ENCODE peak calls at places on chromosome 22, in eight cellular contexts. K is HCT116, F is IMR-90, U is lower leg skin, W is heart left ventricle, Z is right lobe of liver, Y is GM12891, C is adrenal gland. R is an unnamed sample.

GRCh38 chr22:22948651-22949611 is 61.3 kb downstream of the IGLL5 start:
- DNase-seq in K (no peak), F (peak; percentile 8), U (no peak), W (peak; percentile 42), Z (no peak), Y (no peak), C (peak; percentile 6), R (no peak)

GRCh38 chr22:46068176-46068907 is 82.0 kb upstream of the PPARA start:
- DNase-seq in K (no peak), F (no peak), U (no peak), W (no peak), Z (no peak), Y (no peak), C (no peak), R (peak; percentile 71)

GRCh38 chr22:41687901-41688364 is 734 bp downstream of the SNU13 start:
- DNase-seq in K (no peak), F (peak; percentile 22), U (no peak), W (no peak), Z (peak; percentile 63), Y (no peak), C (peak; percentile 51), R (peak; percentile 52)

GRCh38 chr22:50486561-50487289 is at the start of gene MIOX:
- DNase-seq in K (no peak), F (no peak), U (no peak), W (peak; percentile 51), Z (no peak), Y (no peak), C (no peak), R (no peak)

GRCh38 chr22:39543095-39543494 is 10.5 kb upstream of the RPS19BP1 start:
- DNase-seq in K (no peak), F (peak; percentile 32), U (no peak), W (no peak), Z (no peak), Y (no peak), C (no peak), R (no peak)

GRCh38 chr22:31948002-31948401 is 3.7 kb downstream of the YWHAH start:
- DNase-seq in K (no peak), F (no peak), U (no peak), W (no peak), Z (no peak), Y (no peak), C (no peak), R (no peak)

GRCh38 chr22:27651486-27651885 is 150.1 kb downstream of the MN1 start:
- DNase-seq in K (no peak), F (no peak), U (no peak), W (no peak), Z (no peak), Y (no peak), C (no peak), R (no peak)

GRCh38 chr22:36938886-36939285 is 25.5 kb downstream of the CSF2RB start:
- DNase-seq in K (no peak), F (no peak), U (no peak), W (no peak), Z (no peak), Y (no peak), C (no peak), R (no peak)

GRCh38 chr22:27719535-27720227 is 81.9 kb downstream of the MN1 start:
- DNase-seq in K (no peak), F (peak; percentile 16), U (peak; percentile 88), W (no peak), Z (no peak), Y (no peak), C (peak; percentile 29), R (no peak)

GRCh38 chr22:50030315-50031188 is 18.0 kb upstream of the IL17REL start:
- DNase-seq in K (peak; percentile 75), F (peak; percentile 54), U (peak; percentile 93), W (peak; percentile 87), Z (peak; percentile 80), Y (peak; percentile 98), C (peak; percentile 78), R (peak; percentile 55)

GRCh38 chr22:45482169-45482568 is 20.5 kb upstream of the FBLN1 start:
- DNase-seq in K (no peak), F (no peak), U (no peak), W (no peak), Z (no peak), Y (no peak), C (no peak), R (no peak)

GRCh38 chr22:44452531-44453420 is 45.3 kb downstream of the RTL6 start:
- DNase-seq in K (no peak), F (no peak), U (peak; percentile 46), W (no peak), Z (no peak), Y (no peak), C (no peak), R (no peak)

GRCh38 chr22:37196539-37197450 is 8.7 kb upstream of the C1QTNF6 start:
- DNase-seq in K (peak; percentile 56), F (peak; percentile 79), U (peak; percentile 95), W (peak; percentile 92), Z (peak; percentile 92), Y (no peak), C (peak; percentile 95), R (peak; percentile 74)

GRCh38 chr22:24137595-24137994 is 43.7 kb upstream of the SUSD2 start:
- DNase-seq in K (no peak), F (peak; percentile 86), U (no peak), W (no peak), Z (no peak), Y (no peak), C (no peak), R (peak; percentile 43)

GRCh38 chr22:25027959-25028840 is 75.7 kb downstream of the KIAA1671 start:
- DNase-seq in K (no peak), F (no peak), U (no peak), W (no peak), Z (no peak), Y (no peak), C (no peak), R (peak; percentile 39)

GRCh38 chr22:42074153-42074750 is at the start of gene PHETA2:
- DNase-seq in K (no peak), F (peak; percentile 25), U (peak; percentile 91), W (peak; percentile 82), Z (no peak), Y (no peak), C (no peak), R (peak; percentile 49)

GRCh38 chr22:33894036-33894435 is 26.2 kb downstream of the LARGE1 start:
- DNase-seq in K (no peak), F (no peak), U (no peak), W (no peak), Z (no peak), Y (no peak), C (no peak), R (no peak)

DNA sequence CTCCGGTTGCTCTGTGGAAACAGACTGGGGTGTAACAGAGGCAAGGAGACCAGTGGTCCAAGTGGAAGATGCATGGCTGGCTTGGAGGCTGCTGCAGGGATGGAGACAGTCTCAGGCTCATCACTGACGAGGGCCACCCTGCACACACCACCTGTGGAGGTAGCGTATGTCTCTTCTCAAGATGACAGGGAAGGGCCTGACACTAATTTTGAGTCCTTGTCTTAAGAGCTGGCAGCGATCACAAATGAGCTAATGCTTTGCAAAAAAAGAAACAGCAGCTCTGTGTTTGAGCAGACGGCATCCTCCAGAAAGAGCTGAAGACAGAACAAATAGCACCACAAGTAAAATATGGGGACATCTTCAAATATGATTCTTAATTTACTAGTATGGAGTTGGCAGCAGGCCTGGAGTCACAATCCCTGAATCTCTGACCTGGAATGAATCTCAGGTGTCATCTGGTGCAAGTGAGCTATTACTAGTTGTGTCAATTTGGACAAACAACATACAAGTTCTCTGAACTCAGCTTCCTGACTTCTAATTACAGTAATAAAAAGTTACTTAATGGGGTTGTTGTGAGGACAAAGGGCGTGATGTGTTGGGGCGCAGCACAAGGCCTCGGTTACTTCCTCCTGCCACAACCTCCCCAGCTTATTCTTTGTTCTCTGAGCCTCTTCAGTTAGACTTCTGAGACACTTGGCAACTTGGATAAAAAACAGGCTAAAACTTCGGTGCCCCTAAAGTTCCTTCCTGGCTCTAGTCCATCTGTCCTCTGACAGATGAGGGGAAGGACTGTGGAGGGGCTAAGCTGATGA is 95.2 kb upstream of the BID start:
- DNase-seq in K (no peak), F (no peak), U (no peak), W (no peak), Z (no peak), Y (no peak), C (no peak), R (no peak)
- TF ChIP-seq POLR2A in K (no peak), F (no peak), U (no peak), W (no peak), Z (no peak), Y (no peak), C (no peak), R (no peak)

GRCh38 chr22:19577422-19577966 is 53.3 kb upstream of the CLDN5 start:
- DNase-seq in K (no peak), F (no peak), U (no peak), W (no peak), Z (no peak), Y (no peak), C (no peak), R (no peak)

GRCh38 chr22:19576460-19577421 is 52.5 kb upstream of the CLDN5 start:
- DNase-seq in K (no peak), F (peak; percentile 69), U (peak; percentile 86), W (no peak), Z (no peak), Y (peak; percentile 50), C (peak; percentile 31), R (peak; percentile 90)

GRCh38 chr22:19571207-19571795 is 47.1 kb upstream of the CLDN5 start:
- DNase-seq in K (no peak), F (peak; percentile 63), U (peak; percentile 49), W (no peak), Z (no peak), Y (no peak), C (no peak), R (peak; percentile 66)

GRCh38 chr22:19571995-19572394 is 47.8 kb upstream of the CLDN5 start:
- DNase-seq in K (no peak), F (no peak), U (no peak), W (no peak), Z (no peak), Y (no peak), C (no peak), R (no peak)

DNA sequence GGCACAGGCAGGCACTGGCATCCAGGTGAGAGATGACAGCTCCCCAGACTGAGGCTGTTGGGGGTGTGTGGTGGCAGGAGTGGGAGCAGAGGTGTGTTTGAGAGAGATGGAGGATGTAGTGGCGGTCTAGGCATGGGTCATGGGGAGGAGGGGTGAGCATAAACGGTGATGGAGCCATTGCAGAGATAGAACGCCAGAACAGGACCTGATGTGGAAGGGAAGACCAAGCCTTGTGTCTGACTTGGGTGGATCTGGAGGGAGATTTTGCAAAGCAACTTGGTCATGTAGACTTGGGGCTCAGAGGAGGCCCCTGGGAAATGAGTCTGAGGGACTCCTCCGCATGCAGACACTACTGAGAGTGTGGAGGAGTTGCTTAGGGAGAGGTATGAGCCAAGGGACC is 50.0 kb upstream of the CLDN5 start:
- DNase-seq in K (no peak), F (no peak), U (no peak), W (no peak), Z (no peak), Y (no peak), C (no peak), R (no peak)
- TF ChIP-seq POLR2A in K (no peak), F (no peak), U (no peak), W (no peak), Z (no peak), Y (no peak), C (no peak), R (no peak)

GRCh38 chr22:38481162-38481870 is 13.4 kb downstream of the KDELR3 start:
- DNase-seq in K (no peak), F (no peak), U (no peak), W (no peak), Z (no peak), Y (no peak), C (no peak), R (no peak)
- TF ChIP-seq POLR2A in K (no peak), F (no peak), U (no peak), W (no peak), Z (no peak), Y (no peak), C (no peak), R (no peak)

GRCh38 chr22:21660904-21661303 is 4.9 kb upstream of the PPIL2 start:
- DNase-seq in K (no peak), F (no peak), U (no peak), W (no peak), Z (no peak), Y (no peak), C (no peak), R (no peak)
- TF ChIP-seq POLR2A in K (no peak), F (no peak), U (no peak), W (no peak), Z (no peak), Y (no peak), C (no peak), R (no peak)

R was measured in endothelial cell of umbilical vein.